ENCODE peak calls at places on chromosomes 7 and 10, in nine cellular contexts. One of them, this sample, is unnamed. For H3K4me1, the result is how much of the 10 kb centered on the place peaks cover.

GRCh38 chr10:63657812-63658211 is 136.6 kb downstream of the REEP3 start:
- DNase-seq in naive thymus-derived CD4-positive, alpha-beta T cell: no peak
- DNase-seq in keratinocyte: no peak
- DNase-seq in heart left ventricle: no peak
- DNase-seq in uterus: no peak
- DNase-seq in lower lobe of right lung: no peak
- DNase-seq in cardiac muscle cell: no peak
- DNase-seq in GM23248: no peak
- DNase-seq in fibroblast of lung: no peak
- DNase-seq in this sample: no peak

GRCh38 chr10:98388086-98388655 is 26.8 kb downstream of the PYROXD2 start:
- DNase-seq in heart left ventricle: no peak
- DNase-seq in lower lobe of right lung: no peak
- DNase-seq in fibroblast of lung: no peak
- DNase-seq in uterus: no peak
- DNase-seq in naive thymus-derived CD4-positive, alpha-beta T cell: no peak
- DNase-seq in GM23248: no peak
- DNase-seq in keratinocyte: no peak
- DNase-seq in cardiac muscle cell: no peak
- DNase-seq in this sample: no peak

GRCh38 chr7:50304911-50305621 is 550 bp downstream of the IKZF1 start:
- DNase-seq in fibroblast of lung: no peak
- DNase-seq in cardiac muscle cell: peak
- DNase-seq in heart left ventricle: no peak
- DNase-seq in naive thymus-derived CD4-positive, alpha-beta T cell: peak
- DNase-seq in lower lobe of right lung: no peak
- DNase-seq in keratinocyte: no peak
- DNase-seq in uterus: no peak
- DNase-seq in GM23248: no peak
- DNase-seq in this sample: no peak

GRCh38 chr7:30556854-30557644 is 37.6 kb upstream of the GARS1 start:
- DNase-seq in keratinocyte: no peak
- DNase-seq in lower lobe of right lung: no peak
- DNase-seq in fibroblast of lung: no peak
- DNase-seq in uterus: no peak
- DNase-seq in cardiac muscle cell: no peak
- DNase-seq in heart left ventricle: no peak
- DNase-seq in GM23248: no peak
- DNase-seq in naive thymus-derived CD4-positive, alpha-beta T cell: no peak
- DNase-seq in this sample: peak

GRCh38 chr7:19575909-19576557 is 132.8 kb downstream of the POLR1F start:
- DNase-seq in lower lobe of right lung: no peak
- DNase-seq in cardiac muscle cell: no peak
- DNase-seq in fibroblast of lung: no peak
- DNase-seq in keratinocyte: no peak
- DNase-seq in naive thymus-derived CD4-positive, alpha-beta T cell: no peak
- DNase-seq in GM23248: no peak
- DNase-seq in uterus: no peak
- DNase-seq in heart left ventricle: no peak
- DNase-seq in this sample: peak

GRCh38 chr7:100465702-100466311 is 1.7 kb upstream of the SPACDR start:
- DNase-seq in fibroblast of lung: peak
- DNase-seq in heart left ventricle: peak
- DNase-seq in uterus: peak
- DNase-seq in cardiac muscle cell: peak
- DNase-seq in keratinocyte: no peak
- DNase-seq in lower lobe of right lung: peak
- DNase-seq in naive thymus-derived CD4-positive, alpha-beta T cell: no peak
- DNase-seq in GM23248: peak
- DNase-seq in this sample: no peak

GRCh38 chr7:150375662-150376521 is 3.2 kb upstream of the ZNF775 start:
- DNase-seq in GM23248: no peak
- DNase-seq in uterus: no peak
- DNase-seq in cardiac muscle cell: no peak
- DNase-seq in lower lobe of right lung: no peak
- DNase-seq in naive thymus-derived CD4-positive, alpha-beta T cell: peak
- DNase-seq in fibroblast of lung: no peak
- DNase-seq in heart left ventricle: no peak
- DNase-seq in keratinocyte: no peak
- DNase-seq in this sample: no peak

GRCh38 chr7:45400680-45401079 is 173.5 kb upstream of the ADCY1 start:
- DNase-seq in cardiac muscle cell: no peak
- DNase-seq in naive thymus-derived CD4-positive, alpha-beta T cell: no peak
- DNase-seq in heart left ventricle: no peak
- DNase-seq in GM23248: no peak
- DNase-seq in keratinocyte: no peak
- DNase-seq in lower lobe of right lung: no peak
- DNase-seq in uterus: no peak
- DNase-seq in fibroblast of lung: no peak
- DNase-seq in this sample: peak

DNA sequence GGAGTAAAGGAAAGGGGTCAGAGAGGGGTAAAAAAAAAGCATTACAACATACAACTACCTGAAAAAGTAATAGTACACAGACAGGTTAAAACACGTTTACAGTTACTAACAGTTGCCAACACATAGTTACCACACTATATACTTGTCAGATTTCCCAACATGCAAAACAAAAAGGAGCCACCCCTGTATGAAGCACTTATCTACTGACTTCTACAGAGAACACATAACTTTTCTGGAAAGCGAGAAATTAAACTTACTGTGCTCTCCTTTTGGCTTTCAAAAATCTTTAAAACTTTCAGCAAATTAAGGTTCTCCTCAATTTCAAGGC is 2.1 kb downstream of the ABI1 start:
- DNase-seq in cardiac muscle cell: no peak
- DNase-seq in GM23248: peak
- DNase-seq in naive thymus-derived CD4-positive, alpha-beta T cell: no peak
- DNase-seq in lower lobe of right lung: no peak
- DNase-seq in keratinocyte: peak
- DNase-seq in uterus: no peak
- DNase-seq in fibroblast of lung: peak
- DNase-seq in heart left ventricle: no peak
- DNase-seq in this sample: peak
- H3K4me1 ChIP-seq in cardiac muscle cell: under half
- H3K4me1 ChIP-seq in GM23248: under half
- H3K4me1 ChIP-seq in naive thymus-derived CD4-positive, alpha-beta T cell: under half
- H3K4me1 ChIP-seq in lower lobe of right lung: half or more
- H3K4me1 ChIP-seq in keratinocyte: under half
- H3K4me1 ChIP-seq in uterus: under half
- H3K4me1 ChIP-seq in fibroblast of lung: under half
- H3K4me1 ChIP-seq in heart left ventricle: under half
- H3K4me1 ChIP-seq in this sample: under half

DNA sequence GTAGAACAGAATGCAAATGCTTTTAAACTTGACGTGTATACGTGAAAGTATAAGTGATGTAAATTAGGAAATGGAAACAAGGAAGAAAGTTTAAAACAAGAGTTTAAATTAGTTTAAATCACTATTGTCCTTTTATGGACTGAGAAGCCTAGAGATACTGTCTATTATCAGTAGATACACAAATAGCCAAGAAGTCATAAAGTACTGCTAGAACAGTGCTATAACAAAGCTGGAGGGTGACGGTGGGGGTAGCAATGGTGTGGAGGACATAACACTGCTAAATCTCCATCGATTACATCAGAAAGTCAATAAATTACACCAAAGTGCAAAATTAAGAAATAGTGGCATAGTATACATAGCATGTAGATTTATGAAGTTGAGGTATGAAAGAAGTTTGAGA is 50.1 kb upstream of the CAV2 start:
- DNase-seq in cardiac muscle cell: no peak
- DNase-seq in keratinocyte: no peak
- DNase-seq in uterus: no peak
- DNase-seq in GM23248: no peak
- DNase-seq in naive thymus-derived CD4-positive, alpha-beta T cell: no peak
- DNase-seq in heart left ventricle: no peak
- DNase-seq in fibroblast of lung: no peak
- DNase-seq in lower lobe of right lung: no peak
- DNase-seq in this sample: no peak
- H3K4me1 ChIP-seq in cardiac muscle cell: under half
- H3K4me1 ChIP-seq in keratinocyte: under half
- H3K4me1 ChIP-seq in uterus: under half
- H3K4me1 ChIP-seq in GM23248: under half
- H3K4me1 ChIP-seq in naive thymus-derived CD4-positive, alpha-beta T cell: under half
- H3K4me1 ChIP-seq in heart left ventricle: under half
- H3K4me1 ChIP-seq in fibroblast of lung: under half
- H3K4me1 ChIP-seq in lower lobe of right lung: under half
- H3K4me1 ChIP-seq in this sample: under half

GRCh38 chr10:31584098-31584631 is 265.1 kb downstream of the ZEB1 start:
- DNase-seq in heart left ventricle: no peak
- DNase-seq in GM23248: no peak
- DNase-seq in uterus: no peak
- DNase-seq in lower lobe of right lung: no peak
- DNase-seq in naive thymus-derived CD4-positive, alpha-beta T cell: no peak
- DNase-seq in keratinocyte: no peak
- DNase-seq in cardiac muscle cell: no peak
- DNase-seq in fibroblast of lung: no peak
- DNase-seq in this sample: no peak
- H3K4me1 ChIP-seq in heart left ventricle: under half
- H3K4me1 ChIP-seq in GM23248: under half
- H3K4me1 ChIP-seq in uterus: under half
- H3K4me1 ChIP-seq in lower lobe of right lung: under half
- H3K4me1 ChIP-seq in naive thymus-derived CD4-positive, alpha-beta T cell: under half
- H3K4me1 ChIP-seq in keratinocyte: under half
- H3K4me1 ChIP-seq in cardiac muscle cell: under half
- H3K4me1 ChIP-seq in fibroblast of lung: under half
- H3K4me1 ChIP-seq in this sample: under half

GRCh38 chr10:86200269-86200668 is 166.3 kb downstream of the GRID1 start:
- DNase-seq in uterus: no peak
- DNase-seq in cardiac muscle cell: no peak
- DNase-seq in lower lobe of right lung: no peak
- DNase-seq in fibroblast of lung: no peak
- DNase-seq in GM23248: no peak
- DNase-seq in keratinocyte: no peak
- DNase-seq in heart left ventricle: no peak
- DNase-seq in naive thymus-derived CD4-positive, alpha-beta T cell: no peak
- DNase-seq in this sample: no peak
- H3K4me1 ChIP-seq in uterus: under half
- H3K4me1 ChIP-seq in cardiac muscle cell: under half
- H3K4me1 ChIP-seq in lower lobe of right lung: under half
- H3K4me1 ChIP-seq in fibroblast of lung: under half
- H3K4me1 ChIP-seq in GM23248: under half
- H3K4me1 ChIP-seq in keratinocyte: under half
- H3K4me1 ChIP-seq in heart left ventricle: under half
- H3K4me1 ChIP-seq in naive thymus-derived CD4-positive, alpha-beta T cell: under half
- H3K4me1 ChIP-seq in this sample: under half

DNA sequence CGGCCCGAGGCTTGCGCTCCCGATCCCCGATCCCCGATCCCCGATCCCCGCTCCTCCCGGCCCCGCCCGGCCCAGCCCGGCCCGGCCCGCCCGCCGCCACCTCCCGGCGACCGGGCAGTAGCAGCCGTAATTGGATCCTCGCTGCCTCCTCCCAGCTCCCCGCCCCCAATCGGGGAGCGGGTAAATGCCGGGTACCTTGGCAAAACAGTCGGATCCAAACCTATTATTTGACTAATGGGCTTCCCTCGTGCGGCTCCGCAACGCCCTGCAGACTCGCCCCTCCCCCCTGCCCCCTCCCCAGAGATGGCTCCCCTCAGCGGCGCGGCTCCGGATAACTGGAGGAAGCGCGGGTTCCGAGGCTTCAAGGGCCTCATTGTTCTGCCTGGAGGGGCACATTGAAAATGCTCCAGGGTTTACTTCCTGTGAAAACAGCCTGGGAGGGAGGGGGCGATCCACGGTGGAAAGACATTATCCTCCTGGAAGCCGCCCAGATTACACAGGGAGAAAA is 94.8 kb upstream of the ZMIZ1 start:
- DNase-seq in uterus: peak
- DNase-seq in GM23248: peak
- DNase-seq in fibroblast of lung: peak
- DNase-seq in cardiac muscle cell: peak
- DNase-seq in naive thymus-derived CD4-positive, alpha-beta T cell: no peak
- DNase-seq in lower lobe of right lung: peak
- DNase-seq in heart left ventricle: peak
- DNase-seq in keratinocyte: no peak
- DNase-seq in this sample: no peak
- H3K4me1 ChIP-seq in uterus: under half
- H3K4me1 ChIP-seq in GM23248: half or more
- H3K4me1 ChIP-seq in fibroblast of lung: under half
- H3K4me1 ChIP-seq in cardiac muscle cell: under half
- H3K4me1 ChIP-seq in naive thymus-derived CD4-positive, alpha-beta T cell: under half
- H3K4me1 ChIP-seq in lower lobe of right lung: under half
- H3K4me1 ChIP-seq in heart left ventricle: under half
- H3K4me1 ChIP-seq in keratinocyte: under half
- H3K4me1 ChIP-seq in this sample: under half

GRCh38 chr7:131039836-131040235 is 287.8 kb upstream of the MKLN1 start:
- DNase-seq in GM23248: peak
- DNase-seq in cardiac muscle cell: no peak
- DNase-seq in keratinocyte: no peak
- DNase-seq in heart left ventricle: no peak
- DNase-seq in lower lobe of right lung: no peak
- DNase-seq in uterus: no peak
- DNase-seq in fibroblast of lung: no peak
- DNase-seq in naive thymus-derived CD4-positive, alpha-beta T cell: no peak
- DNase-seq in this sample: no peak
- H3K4me1 ChIP-seq in GM23248: under half
- H3K4me1 ChIP-seq in cardiac muscle cell: under half
- H3K4me1 ChIP-seq in keratinocyte: under half
- H3K4me1 ChIP-seq in heart left ventricle: half or more
- H3K4me1 ChIP-seq in lower lobe of right lung: under half
- H3K4me1 ChIP-seq in uterus: under half
- H3K4me1 ChIP-seq in fibroblast of lung: under half
- H3K4me1 ChIP-seq in naive thymus-derived CD4-positive, alpha-beta T cell: under half
- H3K4me1 ChIP-seq in this sample: under half

DNA sequence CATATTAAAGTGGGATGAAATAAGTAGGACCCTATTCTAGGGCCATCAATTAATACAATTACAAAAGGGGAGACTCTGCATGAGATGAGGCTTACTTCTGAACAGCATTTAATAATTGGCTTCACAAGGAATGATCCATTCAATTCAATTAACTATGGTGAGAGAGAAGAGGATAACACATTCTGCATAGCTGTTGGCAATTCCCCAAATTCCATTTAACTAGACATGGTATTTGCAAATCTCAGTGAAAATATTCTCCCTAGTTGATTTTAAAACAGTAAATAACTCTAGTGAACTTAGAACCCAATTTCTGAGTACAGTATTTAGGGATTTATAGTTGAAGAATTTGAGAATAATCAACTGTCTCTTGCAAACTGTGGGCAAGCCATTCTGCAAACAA is 145.3 kb downstream of the NOC3L start:
- DNase-seq in uterus: no peak
- DNase-seq in keratinocyte: no peak
- DNase-seq in lower lobe of right lung: no peak
- DNase-seq in heart left ventricle: no peak
- DNase-seq in naive thymus-derived CD4-positive, alpha-beta T cell: no peak
- DNase-seq in fibroblast of lung: no peak
- DNase-seq in GM23248: peak
- DNase-seq in cardiac muscle cell: no peak
- DNase-seq in this sample: no peak
- H3K4me1 ChIP-seq in uterus: under half
- H3K4me1 ChIP-seq in keratinocyte: under half
- H3K4me1 ChIP-seq in lower lobe of right lung: under half
- H3K4me1 ChIP-seq in heart left ventricle: under half
- H3K4me1 ChIP-seq in naive thymus-derived CD4-positive, alpha-beta T cell: under half
- H3K4me1 ChIP-seq in fibroblast of lung: under half
- H3K4me1 ChIP-seq in GM23248: under half
- H3K4me1 ChIP-seq in cardiac muscle cell: under half
- H3K4me1 ChIP-seq in this sample: under half

GRCh38 chr10:70846795-70847194 is 31.0 kb downstream of the SGPL1 start:
- DNase-seq in GM23248: no peak
- DNase-seq in cardiac muscle cell: no peak
- DNase-seq in naive thymus-derived CD4-positive, alpha-beta T cell: no peak
- DNase-seq in heart left ventricle: no peak
- DNase-seq in uterus: no peak
- DNase-seq in lower lobe of right lung: no peak
- DNase-seq in fibroblast of lung: no peak
- DNase-seq in keratinocyte: no peak
- DNase-seq in this sample: no peak
- H3K4me1 ChIP-seq in GM23248: under half
- H3K4me1 ChIP-seq in cardiac muscle cell: half or more
- H3K4me1 ChIP-seq in naive thymus-derived CD4-positive, alpha-beta T cell: under half
- H3K4me1 ChIP-seq in heart left ventricle: under half
- H3K4me1 ChIP-seq in uterus: under half
- H3K4me1 ChIP-seq in lower lobe of right lung: under half
- H3K4me1 ChIP-seq in fibroblast of lung: under half
- H3K4me1 ChIP-seq in keratinocyte: under half
- H3K4me1 ChIP-seq in this sample: under half